ENCODE peak calls at places on chromosomes 16 and 17, in four cellular contexts. S, L, U and D are unnamed samples.

GRCh38 chr16:66934138-66934838 is at the start of gene CIAO2B:
- DNase-seq in U (peak; percentile 17), S (peak; percentile 94), L (peak; percentile 89), D (peak; percentile 94)

GRCh38 chr17:17737938-17738894 is 57.0 kb downstream of the RAI1 start:
- DNase-seq in S (no peak), L (no peak), U (no peak), D (no peak)

GRCh38 chr17:17682737-17683675 is 1.7 kb downstream of the RAI1 start:
- DNase-seq in S (peak; percentile 79), L (peak; percentile 53), U (no peak), D (peak; percentile 77)

GRCh38 chr17:14776791-14777190 is 475.9 kb downstream of the HS3ST3B1 start:
- DNase-seq in L (no peak), U (no peak), S (no peak), D (no peak)

GRCh38 chr16:9820481-9821246 is 361.6 kb downstream of the GRIN2A start:
- DNase-seq in S (no peak), U (no peak), L (no peak), D (no peak)

GRCh38 chr16:84341533-84342295 is 26.6 kb upstream of the ATP2C2 start:
- DNase-seq in L (no peak), S (no peak), U (no peak), D (no peak)

GRCh38 chr16:47458331-47458730 is 2.5 kb downstream of the ITFG1 start:
- DNase-seq in U (no peak), L (no peak), S (no peak), D (no peak)

GRCh38 chr17:76481091-76481655 is 13.8 kb downstream of the AANAT start:
- DNase-seq in S (no peak), L (peak; percentile 87), U (no peak), D (peak; percentile 80)

GRCh38 chr17:58786586-58787295 is 31.1 kb downstream of the PPM1E start:
- DNase-seq in S (no peak), U (peak; percentile 21), L (no peak), D (no peak)

GRCh38 chr16:67407176-67407787 is 9.0 kb downstream of the ZDHHC1 start:
- DNase-seq in U (no peak), S (no peak), L (no peak), D (no peak)

GRCh38 chr17:55341432-55341831 is 76.7 kb downstream of the HLF start:
- DNase-seq in S (no peak), L (no peak), U (no peak), D (peak; percentile 23)

GRCh38 chr16:85570735-85571562 is 42.2 kb upstream of the GSE1 start:
- DNase-seq in L (peak; percentile 53), U (no peak), S (peak; percentile 66), D (peak; percentile 91)

GRCh38 chr17:77505460-77505769 is 364.6 kb downstream of the SEC14L1 start:
- DNase-seq in L (no peak), S (no peak), U (no peak), D (no peak)

GRCh38 chr16:49563666-49564065 is 190.1 kb downstream of the C16orf78 start:
- DNase-seq in U (no peak), S (no peak), L (no peak), D (no peak)

GRCh38 chr17:18235743-18236256 is 10.4 kb downstream of the LLGL1 start:
- DNase-seq in L (no peak), U (no peak), S (no peak), D (no peak)

GRCh38 chr17:77718669-77718961 is 239.9 kb upstream of the TNRC6C start:
- DNase-seq in U (no peak), L (no peak), S (no peak), D (no peak)

GRCh38 chr17:1144139-1144538 is 35.6 kb downstream of the ABR start:
- DNase-seq in U (no peak), L (no peak), S (no peak), D (no peak)

GRCh38 chr17:35804658-35805192 is 4.6 kb upstream of the TAF15 start:
- DNase-seq in S (no peak), U (peak; percentile 85), L (peak; percentile 87), D (peak; percentile 89)

GRCh38 chr16:88456356-88457292 is 3.5 kb downstream of the ZFPM1 start:
- DNase-seq in S (no peak), L (peak; percentile 66), U (no peak), D (peak; percentile 67)

GRCh38 chr16:83344014-83344413 is 463.8 kb upstream of the HSBP1 start:
- DNase-seq in U (no peak), L (no peak), S (no peak), D (no peak)